ENCODE peak calls at places on chromosome 10, in seven cellular contexts. I is Panc1, S is HCT116, Z is HepG2, B is K562, C is H1, J is GM12878. H is an unnamed sample.

GRCh38 chr10:23325132-23325531 is 19.5 kb downstream of the C10orf67 start:
- DNase-seq in I (no peak), S (no peak), Z (no peak), B (no peak), C (no peak), J (no peak), H (no peak)

GRCh38 chr10:119761106-119761505 is 35.3 kb downstream of the INPP5F start:
- DNase-seq in I (no peak), S (no peak), Z (no peak), B (no peak), C (no peak), J (no peak), H (no peak)

GRCh38 chr10:105952153-105952552 is 1212.4 kb downstream of the SORCS1 start:
- DNase-seq in I (no peak), S (no peak), Z (no peak), B (no peak), C (no peak), J (peak), H (no peak)

GRCh38 chr10:86708783-86709778 is 40.8 kb downstream of the LDB3 start:
- DNase-seq in I (no peak), S (no peak), Z (no peak), B (no peak), C (no peak), J (no peak), H (no peak)

GRCh38 chr10:47243791-47244190 is 56.2 kb upstream of the GDF10 start:
- DNase-seq in I (no peak), S (no peak), Z (no peak), B (no peak), C (no peak), J (no peak), H (no peak)

GRCh38 chr10:60508037-60508436 is 118.4 kb upstream of the ANK3 start:
- DNase-seq in I (no peak), S (no peak), Z (no peak), B (no peak), C (no peak), J (no peak), H (no peak)

GRCh38 chr10:115939101-115939815 is 333.7 kb downstream of the GFRA1 start:
- DNase-seq in I (no peak), S (no peak), Z (no peak), B (no peak), C (no peak), J (no peak), H (no peak)

GRCh38 chr10:131584286-131584685 is 272.8 kb upstream of the TCERG1L start:
- DNase-seq in I (no peak), S (no peak), Z (no peak), B (no peak), C (no peak), J (no peak), H (no peak)

GRCh38 chr10:110326351-110327032 is 21.8 kb upstream of the SMNDC1 start:
- DNase-seq in I (no peak), S (peak), Z (no peak), B (no peak), C (no peak), J (peak), H (no peak)

GRCh38 chr10:103636492-103636891 is 143.0 kb downstream of the NEURL1 start:
- DNase-seq in I (no peak), S (no peak), Z (no peak), B (no peak), C (peak), J (no peak), H (no peak)
- TF ChIP-seq SIN3A in I (no peak), S (no peak), Z (no peak), B (no peak), C (no peak), J (no peak), H (no peak)

GRCh38 chr10:72367301-72367970 is 12.7 kb upstream of the DNAJB12 start:
- DNase-seq in I (no peak), S (no peak), Z (no peak), B (no peak), C (no peak), J (no peak), H (no peak)
- TF ChIP-seq SIN3A in I (no peak), S (no peak), Z (no peak), B (no peak), C (no peak), J (no peak), H (no peak)

DNA sequence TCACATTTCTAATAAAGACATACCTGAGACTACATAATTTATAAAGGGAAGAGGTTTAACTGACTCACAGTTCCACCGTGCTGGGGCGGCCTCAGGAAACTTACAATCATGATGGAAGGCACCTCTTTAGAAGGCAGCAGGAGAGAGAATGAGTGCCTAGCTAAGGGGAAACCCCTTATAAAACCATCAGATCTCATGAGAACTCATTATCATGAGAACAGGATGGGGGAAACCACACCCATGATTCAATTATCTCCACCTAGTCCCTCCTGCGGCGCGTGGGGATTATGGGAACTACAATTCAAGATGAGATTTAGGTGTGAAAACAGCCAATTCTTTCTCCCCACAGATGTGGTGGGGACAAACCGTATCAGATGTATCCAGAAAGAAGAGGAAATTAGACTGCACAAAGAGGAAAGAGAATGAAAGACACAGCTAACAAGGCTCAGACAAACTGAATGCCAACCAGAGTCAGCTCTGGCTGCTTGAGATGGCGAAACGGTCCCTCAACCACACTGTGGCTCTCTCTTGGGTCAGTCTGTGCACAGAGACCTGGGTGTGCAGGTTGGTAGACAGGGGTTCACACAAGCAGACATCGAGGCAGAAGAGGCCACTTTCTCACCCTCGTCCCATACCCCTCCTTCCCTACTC is 375.6 kb downstream of the SFMBT2 start:
- DNase-seq in I (no peak), S (no peak), Z (no peak), B (no peak), C (no peak), J (no peak), H (no peak)
- TF ChIP-seq SIN3A in I (no peak), S (no peak), Z (no peak), B (no peak), C (no peak), J (no peak), H (no peak)

GRCh38 chr10:34716234-34716633 is 98.9 kb downstream of the PARD3 start:
- DNase-seq in I (no peak), S (no peak), Z (no peak), B (no peak), C (no peak), J (no peak), H (no peak)

GRCh38 chr10:34715511-34716187 is 99.4 kb downstream of the PARD3 start:
- DNase-seq in I (no peak), S (no peak), Z (no peak), B (no peak), C (no peak), J (no peak), H (no peak)

GRCh38 chr10:34719336-34719735 is 95.8 kb downstream of the PARD3 start:
- DNase-seq in I (no peak), S (no peak), Z (no peak), B (no peak), C (no peak), J (no peak), H (no peak)

GRCh38 chr10:34717429-34717828 is 97.7 kb downstream of the PARD3 start:
- DNase-seq in I (no peak), S (no peak), Z (peak), B (no peak), C (no peak), J (no peak), H (no peak)

DNA sequence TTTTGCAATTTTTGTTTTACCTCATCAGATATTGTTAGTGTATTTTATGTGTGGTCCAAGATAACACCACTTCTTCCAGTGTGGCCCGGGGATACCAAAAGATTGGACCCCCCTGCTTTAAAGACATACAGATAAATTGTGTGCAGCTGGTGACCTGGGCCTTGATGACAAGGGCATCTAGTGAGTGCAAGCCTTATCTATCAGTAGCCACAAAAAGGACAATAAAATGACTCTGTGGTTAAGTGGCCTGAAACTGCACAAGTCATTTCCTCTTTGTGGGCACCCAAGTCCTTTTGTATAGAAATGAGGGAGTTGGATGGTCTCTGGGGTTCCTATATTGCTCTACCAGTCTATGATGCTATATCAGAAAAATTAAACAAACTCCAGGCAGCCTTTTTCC is 98.1 kb downstream of the PARD3 start:
- DNase-seq in I (no peak), S (no peak), Z (no peak), B (peak), C (no peak), J (no peak), H (no peak)
- TF ChIP-seq SIN3A in I (no peak), S (no peak), Z (no peak), B (no peak), C (no peak), J (no peak), H (no peak)

DNA sequence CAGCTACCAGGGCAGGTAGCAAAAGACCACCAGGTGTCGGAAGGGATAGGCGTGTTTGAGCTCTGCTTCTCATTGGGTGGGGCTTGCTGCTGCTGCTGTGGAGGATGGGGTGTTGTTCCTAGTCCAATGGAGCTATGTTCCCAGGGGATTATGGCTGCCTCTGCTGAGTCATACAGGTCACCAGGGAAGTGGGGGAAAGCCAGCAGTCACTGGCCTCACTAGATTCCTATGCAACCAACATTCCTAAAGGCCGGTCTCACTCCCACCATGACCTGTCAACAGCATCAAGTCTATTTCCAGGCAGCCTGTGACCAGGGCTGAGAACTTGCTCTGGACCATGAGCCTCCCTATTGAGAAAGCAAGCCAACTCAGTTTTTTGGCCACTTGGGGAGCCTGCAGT is 1160.8 kb downstream of the REEP3 start:
- DNase-seq in I (no peak), S (no peak), Z (no peak), B (no peak), C (no peak), J (no peak), H (no peak)
- TF ChIP-seq SIN3A in I (no peak), S (no peak), Z (no peak), B (no peak), C (no peak), J (no peak), H (no peak)

GRCh38 chr10:89593043-89593442 is 52.0 kb downstream of the PANK1 start:
- DNase-seq in I (no peak), S (no peak), Z (no peak), B (no peak), C (no peak), J (no peak), H (no peak)

GRCh38 chr10:89591796-89592271 is 53.2 kb downstream of the PANK1 start:
- DNase-seq in I (no peak), S (no peak), Z (no peak), B (no peak), C (no peak), J (no peak), H (no peak)

GRCh38 chr10:89591111-89591795 is 53.8 kb downstream of the PANK1 start:
- DNase-seq in I (no peak), S (no peak), Z (no peak), B (no peak), C (no peak), J (no peak), H (no peak)

GRCh38 chr10:89590326-89590725 is 54.7 kb downstream of the PANK1 start:
- DNase-seq in I (no peak), S (no peak), Z (no peak), B (no peak), C (no peak), J (no peak), H (no peak)

DNA sequence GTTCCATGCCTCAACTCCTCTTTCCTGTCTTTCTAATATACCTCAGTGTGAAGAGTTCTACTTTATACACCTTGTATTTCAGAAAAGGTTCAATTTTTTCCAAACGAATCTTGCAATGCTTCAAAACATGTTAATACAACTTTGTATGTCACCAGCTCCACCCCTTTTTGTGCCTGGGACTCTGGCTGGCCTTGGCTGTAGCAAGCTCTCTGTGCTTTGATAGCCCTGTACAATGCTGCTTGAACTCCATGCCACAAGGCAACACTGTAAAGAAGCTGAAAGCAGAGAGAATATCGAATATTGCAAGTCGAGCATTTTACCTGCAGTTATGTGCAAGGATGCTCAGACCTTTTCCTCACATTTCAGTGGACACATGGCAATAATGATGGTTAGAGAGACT is 52.5 kb downstream of the PANK1 start:
- DNase-seq in I (no peak), S (no peak), Z (no peak), B (no peak), C (no peak), J (no peak), H (no peak)
- TF ChIP-seq SIN3A in I (no peak), S (no peak), Z (no peak), B (no peak), C (no peak), J (no peak), H (no peak)

GRCh38 chr10:92573091-92573797 is 649 bp downstream of the IDE start:
- DNase-seq in I (no peak), S (no peak), Z (no peak), B (no peak), C (peak), J (no peak), H (peak)
- TF ChIP-seq SIN3A in I (no peak), S (no peak), Z (no peak), B (no peak), C (no peak), J (no peak), H (no peak)

DNA sequence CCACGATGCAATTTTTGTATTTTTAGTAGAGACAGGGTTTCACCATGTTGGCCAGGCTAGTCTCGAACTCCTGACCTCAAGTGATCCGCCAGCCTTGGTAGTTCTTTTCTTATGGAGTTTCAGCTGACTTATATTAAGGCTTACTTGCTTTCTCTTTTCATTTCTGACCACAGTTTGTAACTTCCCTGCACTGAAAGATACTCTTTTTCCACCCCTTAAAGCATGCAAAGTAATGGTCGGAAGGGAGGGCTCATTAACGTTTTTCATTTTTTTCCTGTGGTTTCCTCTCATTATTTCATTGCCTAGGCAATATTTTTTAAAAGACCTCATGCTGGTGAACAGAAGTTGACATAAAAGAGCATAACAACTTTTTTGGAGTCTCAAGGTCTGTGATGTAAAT is 27.0 kb downstream of the ADRB1 start:
- DNase-seq in I (no peak), S (no peak), Z (no peak), B (no peak), C (no peak), J (no peak), H (no peak)
- TF ChIP-seq SIN3A in I (no peak), S (no peak), Z (no peak), B (no peak), C (no peak), J (no peak), H (no peak)

GRCh38 chr10:24791129-24791733 is 67.5 kb upstream of the ARHGAP21 start:
- DNase-seq in I (no peak), S (no peak), Z (no peak), B (no peak), C (no peak), J (no peak), H (no peak)

GRCh38 chr10:24790073-24790472 is 66.4 kb upstream of the ARHGAP21 start:
- DNase-seq in I (no peak), S (no peak), Z (no peak), B (no peak), C (no peak), J (no peak), H (no peak)

GRCh38 chr10:24790599-24790998 is 66.9 kb upstream of the ARHGAP21 start:
- DNase-seq in I (no peak), S (no peak), Z (no peak), B (peak), C (no peak), J (no peak), H (no peak)

DNA sequence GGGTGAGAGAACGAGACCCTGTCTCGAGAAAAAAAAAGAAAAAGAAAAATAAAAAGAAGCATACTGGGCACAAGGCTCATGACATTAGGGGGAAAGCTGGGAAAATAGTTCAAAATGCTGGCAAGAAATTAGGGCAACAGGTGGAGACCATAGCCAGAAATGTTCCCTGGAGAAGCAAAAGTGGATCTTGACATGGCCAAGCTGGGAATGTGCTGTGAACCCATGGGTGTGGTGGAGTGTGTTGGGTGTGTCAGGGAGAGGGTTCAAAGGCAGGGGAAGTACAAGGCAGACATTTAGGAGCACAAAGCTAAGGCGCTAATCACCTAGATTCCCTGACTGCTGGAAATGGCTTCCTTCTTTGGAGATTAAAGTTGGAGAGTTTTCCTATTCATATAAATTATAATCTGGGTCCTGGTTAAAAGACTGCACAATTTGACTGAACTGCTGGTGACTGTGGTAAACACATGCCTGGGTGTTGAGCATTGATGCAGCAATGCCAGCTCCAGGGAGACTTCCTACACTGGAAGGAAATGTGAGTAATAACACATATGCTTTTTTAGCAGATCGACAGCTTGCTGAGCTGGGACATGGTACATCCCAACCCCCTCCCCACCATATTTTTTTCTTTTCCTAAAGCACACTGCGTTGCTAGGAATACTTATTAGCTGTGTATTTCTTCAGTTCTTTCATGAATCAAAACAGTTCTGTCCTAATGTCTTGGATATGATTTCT is 70.1 kb upstream of the ARHGAP21 start:
- DNase-seq in I (no peak), S (no peak), Z (no peak), B (no peak), C (no peak), J (no peak), H (no peak)
- TF ChIP-seq SIN3A in I (no peak), S (no peak), Z (no peak), B (no peak), C (no peak), J (no peak), H (no peak)

DNA sequence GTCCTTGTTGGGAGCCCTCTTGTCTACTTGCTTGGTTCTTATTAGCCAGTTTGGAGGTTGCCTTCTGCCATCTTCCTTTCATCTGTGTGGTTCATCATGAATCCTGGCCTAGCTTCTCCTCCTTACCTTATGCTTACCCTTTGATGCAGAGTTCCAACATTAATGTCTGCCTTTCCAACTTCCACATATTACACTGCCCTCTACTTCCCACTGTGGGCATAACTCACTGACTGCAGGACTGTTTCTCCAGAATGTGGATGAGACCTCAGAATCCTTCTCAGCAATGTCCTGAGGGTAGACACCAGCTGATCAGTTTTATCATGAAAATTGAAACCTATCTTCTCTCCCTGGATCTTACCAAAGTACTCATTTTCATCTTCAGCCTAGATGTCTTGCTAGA is 491.0 kb downstream of the LRMDA start:
- DNase-seq in I (no peak), S (no peak), Z (peak), B (no peak), C (no peak), J (no peak), H (no peak)
- TF ChIP-seq SIN3A in I (no peak), S (no peak), Z (no peak), B (no peak), C (no peak), J (no peak), H (no peak)

H was measured in SK-N-SH.